ENCODE peak calls at places on chromosome 15, in ten cellular contexts. H is renal cortical epithelial cell; W is stimulated activated CD4-positive, alpha-beta T cell treated with anti-CD3 and anti-CD28 coated beads, Interleukin-1b, Interleukin-23, amount 100 ng/mL, for 4 hours; T is caudate nucleus; D is AG09309; X is endothelial cell; E is activated T-cell treated with anti-CD3 and anti-CD28 coated beads for 1 hour; A is Peyer's patch; V is left ventricle myocardium inferior; F is T-cell. Q is an unnamed sample.

GRCh38 chr15:42921049-42921731 is 612 bp upstream of the TTBK2 start:
- DNase-seq in W (peak), D (no peak), H (no peak), X (peak), V (no peak), T (peak), A (peak), E (peak), F (peak), Q (no peak)

GRCh38 chr15:35953424-35953823 is 407.5 kb upstream of the DPH6 start:
- DNase-seq in E (no peak), W (no peak), A (no peak), V (no peak), F (no peak), T (no peak), H (no peak), D (no peak), X (no peak), Q (no peak)

GRCh38 chr15:68558318-68559305 is 20.2 kb upstream of the CORO2B start:
- DNase-seq in X (no peak), F (no peak), A (peak), H (peak), V (no peak), W (no peak), T (no peak), E (no peak), D (no peak), Q (no peak)

GRCh38 chr15:48806151-48806550 is 4.7 kb downstream of the CEP152 start:
- DNase-seq in F (no peak), D (no peak), A (no peak), X (no peak), V (no peak), W (no peak), T (no peak), H (no peak), E (no peak), Q (no peak)

GRCh38 chr15:82571722-82572222 is 31.5 kb upstream of the RPS17 start:
- DNase-seq in H (peak), W (no peak), D (peak), X (peak), F (no peak), T (peak), E (no peak), A (no peak), V (peak), Q (peak)

GRCh38 chr15:90259524-90259923 is 5.9 kb upstream of the NGRN start:
- DNase-seq in F (no peak), D (no peak), X (no peak), W (no peak), E (no peak), V (no peak), H (no peak), A (no peak), T (no peak), Q (no peak)

GRCh38 chr15:73172508-73172907 is 120.2 kb downstream of the NEO1 start:
- DNase-seq in V (no peak), F (no peak), D (no peak), E (no peak), T (no peak), X (no peak), A (no peak), W (no peak), H (no peak), Q (no peak)

GRCh38 chr15:46892621-46893160 is 824.6 kb upstream of the SEMA6D start:
- DNase-seq in E (no peak), V (no peak), H (peak), X (no peak), F (no peak), A (no peak), W (no peak), T (no peak), D (no peak), Q (no peak)

GRCh38 chr15:64893481-64894394 is 18.0 kb upstream of the ANKDD1A start:
- DNase-seq in D (peak), E (peak), F (peak), T (peak), A (peak), X (peak), W (peak), H (peak), V (peak), Q (peak)

GRCh38 chr15:91970142-91970541 is 116.6 kb downstream of the SLCO3A1 start:
- DNase-seq in E (no peak), A (no peak), V (peak), H (no peak), D (no peak), W (no peak), F (no peak), X (no peak), T (peak), Q (peak)

GRCh38 chr15:49712846-49713450 is 92.1 kb downstream of the DTWD1 start:
- DNase-seq in D (no peak), W (no peak), F (no peak), A (no peak), H (no peak), X (no peak), E (no peak), T (no peak), V (no peak), Q (no peak)

GRCh38 chr15:33735637-33736247 is 232.6 kb upstream of the CHRM5 start:
- DNase-seq in W (no peak), H (peak), T (no peak), D (no peak), E (no peak), V (no peak), A (no peak), X (peak), F (no peak), Q (no peak)

GRCh38 chr15:63507878-63508818 is 3.8 kb downstream of the USP3 start:
- DNase-seq in F (no peak), D (no peak), W (no peak), H (no peak), E (no peak), X (no peak), A (no peak), V (no peak), T (no peak), Q (no peak)

GRCh38 chr15:84570164-84570692 is 30.6 kb upstream of the ZSCAN2 start:
- DNase-seq in V (peak), W (peak), X (peak), F (peak), H (no peak), E (peak), D (no peak), T (peak), A (peak), Q (peak)

GRCh38 chr15:85314139-85314538 is 66.3 kb upstream of the AKAP13 start:
- DNase-seq in T (no peak), V (no peak), A (no peak), H (no peak), F (no peak), E (no peak), X (no peak), D (no peak), W (no peak), Q (no peak)

GRCh38 chr15:69880616-69881309 is 217.0 kb downstream of the TLE3 start:
- DNase-seq in F (no peak), V (no peak), H (no peak), A (no peak), W (no peak), E (no peak), X (no peak), T (no peak), D (no peak), Q (no peak)

GRCh38 chr15:36415643-36416042 is 163.8 kb upstream of the CDIN1 start:
- DNase-seq in E (no peak), H (no peak), D (peak), V (no peak), F (no peak), X (no peak), T (no peak), A (no peak), W (no peak), Q (no peak)

GRCh38 chr15:96340611-96341464 is 10.3 kb downstream of the NR2F2 start:
- DNase-seq in F (no peak), T (no peak), A (no peak), D (no peak), E (no peak), W (no peak), X (peak), H (no peak), V (peak), Q (peak)

GRCh38 chr15:70856884-70857546 is 3.1 kb upstream of the LARP6 start:
- DNase-seq in W (no peak), X (no peak), H (peak), T (peak), E (no peak), A (no peak), V (peak), F (no peak), D (peak), Q (peak)

GRCh38 chr15:58393196-58393790 is 38.5 kb upstream of the LIPC start:
- DNase-seq in T (no peak), H (peak), F (no peak), W (no peak), E (no peak), A (no peak), X (no peak), D (no peak), V (no peak), Q (no peak)

GRCh38 chr15:95712785-95713184 is 617.7 kb upstream of the NR2F2 start:
- DNase-seq in T (no peak), E (no peak), D (no peak), X (no peak), F (no peak), H (no peak), V (no peak), A (no peak), W (no peak), Q (no peak)

GRCh38 chr15:59594493-59594942 is 17.1 kb upstream of the GCNT3 start:
- DNase-seq in T (no peak), X (no peak), F (no peak), W (no peak), H (peak), A (no peak), V (no peak), D (peak), E (no peak), Q (no peak)